ENCODE peak calls at places on chromosomes 1 and 21, in six cellular contexts. I is colonic mucosa; A is cardiac muscle cell; Y is GM23248; X is CD8-positive, alpha-beta T cell; U is AG04450. R is an unnamed sample. For H3K9me3, the result is how much of the 10 kb centered on the place peaks cover.

GRCh38 chr1:229205854-229206253 is 65.1 kb upstream of the RAB4A start:
- DNase-seq in I (no peak), A (no peak), Y (no peak), X (no peak), U (no peak), R (no peak)

GRCh38 chr1:12457771-12458170 is 160.2 kb downstream of the DHRS3 start:
- DNase-seq in I (no peak), A (no peak), Y (peak), X (no peak), U (no peak), R (no peak)

GRCh38 chr1:218930000-218930399 is 243.7 kb upstream of the LYPLAL1 start:
- DNase-seq in I (no peak), A (no peak), Y (no peak), X (no peak), U (no peak), R (no peak)

GRCh38 chr1:54112027-54112426 is 40.8 kb downstream of the CDCP2 start:
- DNase-seq in I (no peak), A (no peak), Y (no peak), X (no peak), U (no peak), R (no peak)

GRCh38 chr1:180117764-180118116 is 36.9 kb upstream of the QSOX1 start:
- DNase-seq in I (no peak), A (no peak), Y (peak), X (no peak), U (no peak), R (no peak)

GRCh38 chr1:85894651-85895050 is 186.4 kb upstream of the ZNHIT6 start:
- DNase-seq in I (no peak), A (peak), Y (peak), X (no peak), U (peak), R (no peak)

GRCh38 chr1:94727846-94728715 is 92.1 kb upstream of the SLC44A3 start:
- DNase-seq in I (no peak), A (no peak), Y (peak), X (no peak), U (peak), R (no peak)

GRCh38 chr1:226580625-226581270 is 32.2 kb downstream of the STUM start:
- DNase-seq in I (no peak), A (no peak), Y (no peak), X (no peak), U (no peak), R (no peak)

GRCh38 chr1:205791568-205792180 is 16.4 kb upstream of the RAB29 start:
- DNase-seq in I (peak), A (peak), Y (peak), X (peak), U (no peak), R (peak)

GRCh38 chr1:5972198-5972520 is 20.1 kb downstream of the NPHP4 start:
- DNase-seq in I (no peak), A (no peak), Y (no peak), X (no peak), U (no peak), R (no peak)

GRCh38 chr1:1842360-1843146 is 48.3 kb downstream of the GNB1 start:
- DNase-seq in I (no peak), A (peak), Y (no peak), X (no peak), U (no peak), R (no peak)

GRCh38 chr1:115531806-115532359 is 109.9 kb upstream of the VANGL1 start:
- DNase-seq in I (no peak), A (no peak), Y (no peak), X (no peak), U (no peak), R (no peak)

GRCh38 chr1:207867136-207868081 is 43.5 kb downstream of the CD34 start:
- DNase-seq in I (peak), A (no peak), Y (peak), X (peak), U (no peak), R (no peak)

GRCh38 chr1:63622847-63623566 is 29.8 kb downstream of the PGM1 start:
- DNase-seq in I (no peak), A (peak), Y (no peak), X (no peak), U (no peak), R (no peak)

GRCh38 chr1:22171951-22172715 is 29.2 kb upstream of the WNT4 start:
- DNase-seq in I (no peak), A (no peak), Y (no peak), X (no peak), U (no peak), R (peak)

DNA sequence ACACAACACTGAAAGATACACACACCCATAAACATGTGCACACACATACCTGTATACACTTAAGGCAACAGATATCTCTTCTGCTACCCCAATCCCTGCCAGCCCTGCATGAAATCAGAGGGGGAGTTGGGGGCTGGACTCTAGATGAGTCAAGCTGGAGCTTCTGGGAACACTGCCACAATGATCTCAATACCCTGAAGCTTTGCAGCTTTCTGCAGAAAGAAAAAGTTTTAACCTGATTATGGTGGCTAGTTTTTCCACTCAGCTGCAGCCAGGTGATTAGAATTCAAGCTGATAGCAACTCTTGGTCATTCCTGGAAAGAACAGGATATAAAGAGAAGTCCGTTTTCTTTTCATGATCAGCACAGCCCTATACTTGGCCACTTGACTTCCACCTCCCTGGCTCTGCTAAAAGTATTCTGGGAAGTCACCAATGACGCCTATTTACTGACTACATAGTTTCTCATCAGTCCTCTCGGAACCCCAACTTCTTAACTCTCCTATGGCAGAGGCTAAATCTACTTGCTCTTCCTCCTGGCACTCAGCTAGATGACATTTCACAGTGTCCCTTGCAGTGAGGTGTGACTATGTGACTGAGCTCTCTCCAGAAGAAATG is 20.7 kb upstream of the DNASE2B start:
- DNase-seq in I (no peak), A (no peak), Y (peak), X (no peak), U (peak), R (no peak)
- H3K27ac ChIP-seq in I (no peak), A (no peak), Y (peak), X (no peak), U (no peak), R (no peak)

DNA sequence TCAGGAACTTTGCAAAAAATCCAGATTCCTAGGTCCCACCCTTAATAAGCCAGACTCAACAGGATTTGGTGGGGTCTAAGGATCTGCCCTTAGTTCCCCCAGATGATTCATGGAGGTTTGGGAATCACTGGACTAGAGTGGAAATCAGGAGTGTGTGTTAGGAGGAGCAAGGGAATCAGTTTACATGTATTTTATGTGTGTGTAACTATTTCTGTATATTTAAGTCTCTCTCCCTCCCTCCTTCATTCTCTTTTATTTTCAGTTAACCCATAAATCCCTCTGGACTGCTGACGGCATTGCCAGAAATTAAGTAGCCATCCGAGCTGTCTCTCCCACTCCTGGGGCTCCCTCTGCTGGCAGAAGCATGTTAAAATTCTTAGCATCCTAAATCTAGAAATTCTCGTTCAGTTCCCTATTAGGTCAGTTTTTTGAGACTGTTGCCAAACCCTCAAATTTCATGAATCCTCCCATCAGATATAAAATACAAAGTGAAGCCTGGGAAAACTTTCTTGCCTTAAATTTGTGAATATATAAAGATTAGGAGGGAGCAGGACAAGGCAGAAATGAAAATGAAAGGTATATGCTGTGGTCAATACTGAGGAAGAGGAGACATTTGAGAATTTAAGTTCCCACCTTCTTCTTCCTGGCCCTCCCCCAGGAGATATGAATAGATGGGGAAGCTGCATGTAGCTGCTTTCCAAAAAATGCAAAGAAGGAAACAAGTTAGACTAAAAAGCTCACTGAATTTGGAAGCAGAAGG is 11.7 kb upstream of the HSD11B1 start:
- DNase-seq in I (peak), A (peak), Y (peak), X (peak), U (peak), R (peak)
- H3K4me3 ChIP-seq in I (no peak), A (no peak), Y (no peak), X (no peak), U (no peak), R (no peak)

DNA sequence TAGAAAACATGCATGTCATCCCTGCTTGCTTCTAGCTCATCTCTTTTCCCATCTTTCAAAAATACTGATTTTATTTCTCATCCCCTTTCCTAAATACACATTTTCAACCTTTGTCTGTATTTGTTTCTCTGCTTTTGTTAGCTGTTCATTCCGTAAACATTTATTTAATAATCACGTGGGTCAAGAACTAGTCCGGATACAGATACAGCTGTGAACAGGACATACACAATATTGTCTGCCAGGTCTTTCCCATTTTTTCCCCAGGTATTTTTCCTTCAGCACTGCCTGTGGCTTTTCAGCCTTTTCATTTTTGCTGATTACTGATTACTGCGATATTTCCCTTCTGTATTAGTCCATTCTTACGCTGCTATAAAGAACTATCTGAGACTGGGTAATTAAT is 5.7 kb downstream of the PER3 start:
- DNase-seq in I (no peak), A (no peak), Y (no peak), X (no peak), U (no peak), R (no peak)
- H3K9me3 ChIP-seq in I (under half), A (under half), Y (under half), X (under half), U (under half), R (under half)

GRCh38 chr1:165598676-165599059 is 32.4 kb upstream of the MGST3 start:
- DNase-seq in I (no peak), A (no peak), Y (no peak), X (no peak), U (no peak), R (no peak)

GRCh38 chr1:165595561-165595960 is 35.5 kb upstream of the MGST3 start:
- DNase-seq in I (no peak), A (no peak), Y (peak), X (no peak), U (no peak), R (no peak)

GRCh38 chr1:165592945-165593823 is 37.9 kb upstream of the MGST3 start:
- DNase-seq in I (peak), A (peak), Y (peak), X (peak), U (peak), R (peak)

GRCh38 chr1:165600793-165601192 is 30.2 kb upstream of the MGST3 start:
- DNase-seq in I (no peak), A (no peak), Y (no peak), X (no peak), U (no peak), R (peak)

DNA sequence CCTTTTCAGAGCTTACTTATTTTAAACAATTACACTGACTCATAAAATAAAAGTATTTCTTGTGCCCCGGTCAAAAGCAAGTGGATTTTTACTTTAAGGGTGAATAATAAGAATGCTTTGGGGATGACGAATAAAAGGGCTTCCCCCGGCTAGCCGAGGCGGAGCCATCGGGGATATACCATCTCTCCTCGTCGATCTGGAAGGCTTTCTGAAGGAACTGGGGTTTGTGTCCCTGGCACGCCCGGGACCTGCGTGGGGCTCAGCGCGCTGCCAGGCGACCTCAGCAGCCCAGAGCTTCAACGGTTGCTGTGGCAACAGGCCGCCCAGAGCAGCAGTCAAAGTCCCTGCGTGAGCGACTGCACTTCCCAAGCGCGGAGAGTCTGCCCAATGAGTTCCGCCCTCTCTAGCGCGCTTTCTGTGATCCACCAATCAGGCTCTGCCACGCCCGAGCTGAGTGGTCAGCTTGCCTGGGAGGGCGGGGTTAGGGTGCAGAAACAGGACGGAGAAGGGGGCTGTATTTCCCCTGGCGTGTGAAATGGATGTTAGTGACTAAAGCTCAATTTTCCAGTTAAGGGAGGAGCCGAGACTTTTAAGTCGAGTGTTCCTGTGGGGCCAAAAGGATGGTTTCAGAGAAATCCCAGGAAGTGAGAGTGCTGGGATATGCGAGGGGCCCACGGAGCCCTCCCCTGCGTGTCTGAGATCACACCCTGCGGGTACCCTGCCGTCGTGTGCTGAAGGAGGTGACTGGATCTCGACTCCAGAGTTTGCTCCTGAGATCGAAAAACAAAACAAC is 33.0 kb upstream of the MGST3 start:
- DNase-seq in I (peak), A (peak), Y (peak), X (peak), U (peak), R (peak)
- H3K27ac ChIP-seq in I (peak), A (peak), Y (peak), X (peak), U (peak), R (peak)

DNA sequence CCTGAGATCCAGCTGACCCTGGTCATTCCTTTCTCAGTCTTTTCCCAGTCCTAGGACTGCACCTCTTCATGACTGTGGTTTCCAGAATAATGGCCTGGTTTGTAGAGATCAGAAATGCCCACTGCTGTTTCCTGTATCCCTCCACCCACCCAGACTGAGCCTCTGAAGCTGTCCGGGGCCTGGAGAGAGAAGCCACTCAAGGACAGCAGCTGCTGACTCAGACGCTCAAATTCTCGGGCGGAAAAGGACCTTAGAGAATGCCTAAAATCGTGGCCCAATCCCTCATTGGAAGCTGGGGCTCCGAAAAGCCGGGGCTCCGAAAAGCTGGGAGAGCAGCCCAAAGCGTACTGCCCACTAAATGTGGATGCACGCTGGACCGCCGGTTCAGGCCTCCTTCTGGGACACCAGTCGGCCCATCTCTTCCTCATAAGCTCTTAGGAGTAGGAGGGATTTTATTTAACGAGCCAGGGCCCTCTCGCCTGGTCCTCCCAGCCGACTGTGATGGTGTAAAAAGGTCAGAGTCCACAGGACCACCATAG is 7.8 kb upstream of the GPR61 start:
- DNase-seq in I (no peak), A (no peak), Y (no peak), X (no peak), U (no peak), R (no peak)
- H3K4me3 ChIP-seq in I (no peak), A (no peak), Y (no peak), X (no peak), U (no peak), R (no peak)

DNA sequence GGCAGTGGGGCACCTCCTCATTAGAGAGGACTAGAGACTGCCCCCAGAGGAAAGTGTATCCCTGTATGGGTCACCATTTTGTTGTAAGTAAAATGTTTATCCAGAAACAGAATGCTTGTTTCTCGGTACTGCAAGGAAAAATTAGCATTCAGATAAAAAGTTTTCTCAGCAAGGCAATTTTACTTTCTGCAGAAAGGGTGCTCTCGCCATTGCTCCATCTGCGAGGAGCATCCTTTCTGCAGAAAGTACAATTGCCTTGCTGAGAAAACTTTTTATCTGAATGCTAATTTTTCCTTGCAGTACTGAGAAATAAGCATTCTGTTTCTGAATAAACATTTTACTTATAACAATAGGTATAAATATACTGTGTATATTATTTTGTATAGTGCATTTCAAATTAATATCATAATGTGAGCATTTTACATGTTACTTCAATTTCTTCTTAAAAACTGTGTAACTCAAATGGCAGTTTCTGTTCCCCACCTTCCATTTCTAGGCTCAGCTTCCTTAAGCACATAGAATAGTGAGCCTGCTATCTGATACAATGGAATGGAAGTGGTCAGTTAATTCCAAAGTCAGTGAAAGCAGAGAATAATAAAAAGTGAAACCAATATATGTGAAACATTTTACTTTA is 76.5 kb upstream of the DESI2 start:
- DNase-seq in I (no peak), A (no peak), Y (peak), X (no peak), U (no peak), R (no peak)
- H3K9me3 ChIP-seq in I (under half), A (under half), Y (under half), X (under half), U (under half), R (under half)

GRCh38 chr1:40784771-40785151 is 1.2 kb downstream of the KCNQ4 start:
- DNase-seq in I (peak), A (no peak), Y (no peak), X (no peak), U (no peak), R (no peak)
- H3K27ac ChIP-seq in I (no peak), A (no peak), Y (no peak), X (no peak), U (no peak), R (no peak)

GRCh38 chr21:36690637-36691538 is 8.0 kb upstream of the SIM2 start:
- DNase-seq in I (no peak), A (no peak), Y (peak), X (no peak), U (no peak), R (no peak)
- H3K4me3 ChIP-seq in I (no peak), A (no peak), Y (no peak), X (no peak), U (no peak), R (no peak)

R was measured in small intestine.